ENCODE peak calls at places on chromosomes 4 and X, in seven cellular contexts. R is A549, E is HepG2, L is GM12878, J is IMR-90, O is H1, G is SK-N-SH. H is an unnamed sample.

GRCh38 chr4:180134116-180134866 is 2108.9 kb upstream of the TENM3 start:
- DNase-seq in R (no peak), E (no peak), L (no peak), J (no peak), O (no peak), G (no peak), H (no peak)

GRCh38 chrX:88991583-88992132 is 244.6 kb downstream of the CPXCR1 start:
- DNase-seq in R (no peak), E (no peak), L (no peak), J (no peak), O (no peak), G (no peak), H (no peak)

GRCh38 chr4:31365006-31365690 is 645.0 kb downstream of the PCDH7 start:
- DNase-seq in R (no peak), E (no peak), L (no peak), J (no peak), O (no peak), G (no peak), H (no peak)

GRCh38 chr4:12172198-12172970 is 743.7 kb upstream of the HS3ST1 start:
- DNase-seq in R (no peak), E (no peak), L (no peak), J (no peak), O (no peak), G (no peak), H (no peak)

GRCh38 chrX:35726176-35726575 is 72.0 kb upstream of the MAGEB16 start:
- DNase-seq in R (no peak), E (no peak), L (no peak), J (peak), O (no peak), G (no peak), H (no peak)

GRCh38 chrX:21723097-21723496 is 34.8 kb downstream of the SMPX start:
- DNase-seq in R (no peak), E (no peak), L (no peak), J (peak), O (no peak), G (no peak), H (no peak)

GRCh38 chr4:123362103-123362502 is 34.5 kb upstream of the SPRY1 start:
- DNase-seq in R (no peak), E (no peak), L (no peak), J (no peak), O (no peak), G (no peak), H (no peak)

GRCh38 chr4:37682701-37683401 is 3.3 kb downstream of the RELL1 start:
- DNase-seq in R (peak), E (peak), L (peak), J (no peak), O (no peak), G (no peak), H (no peak)

GRCh38 chrX:109635151-109635550 is 10.2 kb upstream of the KCNE5 start:
- DNase-seq in R (peak), E (no peak), L (no peak), J (peak), O (no peak), G (peak), H (peak)

GRCh38 chr4:89640620-89641366 is 196.2 kb downstream of the SNCA start:
- DNase-seq in R (peak), E (peak), L (no peak), J (peak), O (peak), G (peak), H (peak)

GRCh38 chr4:174136013-174136412 is 147.5 kb downstream of the FBXO8 start:
- DNase-seq in R (no peak), E (no peak), L (no peak), J (no peak), O (no peak), G (peak), H (no peak)

GRCh38 chrX:140040397-140040796 is 75.1 kb upstream of the CXorf66 start:
- DNase-seq in R (no peak), E (no peak), L (no peak), J (no peak), O (no peak), G (no peak), H (no peak)

GRCh38 chrX:40734956-40735317 is 405 bp downstream of the MED14 start:
- DNase-seq in R (peak), E (no peak), L (no peak), J (no peak), O (no peak), G (no peak), H (no peak)

GRCh38 chr4:86461849-86462248 is 102.0 kb upstream of the MAPK10 start:
- DNase-seq in R (no peak), E (no peak), L (no peak), J (no peak), O (no peak), G (no peak), H (no peak)

GRCh38 chrX:136130931-136131843 is 16.1 kb upstream of the FHL1 start:
- DNase-seq in R (peak), E (peak), L (no peak), J (peak), O (no peak), G (no peak), H (no peak)

GRCh38 chr4:185457136-185457535 is 14.4 kb downstream of the CCDC110 start:
- DNase-seq in R (no peak), E (no peak), L (no peak), J (no peak), O (no peak), G (no peak), H (no peak)

GRCh38 chr4:68360570-68360969 is 10.7 kb upstream of the YTHDC1 start:
- DNase-seq in R (no peak), E (no peak), L (no peak), J (no peak), O (no peak), G (no peak), H (no peak)

GRCh38 chrX:40109288-40110008 is 11.7 kb upstream of the BCOR start:
- DNase-seq in R (peak), E (peak), L (no peak), J (peak), O (no peak), G (peak), H (peak)

GRCh38 chr4:124997907-124998306 is 285.4 kb upstream of the ANKRD50 start:
- DNase-seq in R (no peak), E (no peak), L (no peak), J (no peak), O (no peak), G (no peak), H (no peak)

GRCh38 chr4:124167602-124168001 is 544.9 kb downstream of the ANKRD50 start:
- DNase-seq in R (no peak), E (no peak), L (no peak), J (no peak), O (no peak), G (no peak), H (no peak)

GRCh38 chr4:159312236-159312635 is 209.4 kb downstream of the RAPGEF2 start:
- DNase-seq in R (no peak), E (no peak), L (no peak), J (peak), O (no peak), G (no peak), H (no peak)

GRCh38 chr4:113339430-113339813 is 290.0 kb downstream of the ANK2 start:
- DNase-seq in R (no peak), E (no peak), L (no peak), J (no peak), O (no peak), G (no peak), H (no peak)

GRCh38 chr4:86582453-86582852 is 11.7 kb upstream of the PTPN13 start:
- DNase-seq in R (no peak), E (no peak), L (no peak), J (no peak), O (no peak), G (peak), H (no peak)

GRCh38 chr4:122604146-122604545 is 16.7 kb downstream of the IL21 start:
- DNase-seq in R (no peak), E (no peak), L (no peak), J (no peak), O (no peak), G (no peak), H (no peak)

GRCh38 chr4:145719752-145720624 is 40.0 kb downstream of the C4orf51 start:
- DNase-seq in R (no peak), E (no peak), L (peak), J (no peak), O (no peak), G (no peak), H (no peak)

GRCh38 chr4:137387924-137388323 is 144.4 kb downstream of the PCDH18 start:
- DNase-seq in R (no peak), E (no peak), L (no peak), J (peak), O (no peak), G (no peak), H (no peak)

GRCh38 chr4:157172011-157172410 is 48.5 kb upstream of the GRIA2 start:
- DNase-seq in R (no peak), E (no peak), L (no peak), J (peak), O (no peak), G (no peak), H (no peak)

GRCh38 chr4:128468485-128468989 is 180.9 kb upstream of the PGRMC2 start:
- DNase-seq in R (no peak), E (no peak), L (no peak), J (peak), O (no peak), G (peak), H (no peak)

GRCh38 chr4:153706519-153706918 is 22.4 kb downstream of the TLR2 start:
- DNase-seq in R (no peak), E (no peak), L (no peak), J (no peak), O (no peak), G (no peak), H (no peak)

GRCh38 chr4:43757147-43757546 is 691.5 kb downstream of the KCTD8 start:
- DNase-seq in R (no peak), E (no peak), L (no peak), J (no peak), O (peak), G (no peak), H (no peak)

GRCh38 chr4:101345271-101345595 is 2.1 kb downstream of the PPP3CA start:
- DNase-seq in R (no peak), E (no peak), L (no peak), J (peak), O (no peak), G (peak), H (no peak)

GRCh38 chrX:31353095-31353494 is 281.3 kb upstream of the FTHL17 start:
- DNase-seq in R (no peak), E (no peak), L (no peak), J (peak), O (no peak), G (no peak), H (no peak)

GRCh38 chr4:98661356-98662054 is 3.1 kb upstream of the TSPAN5 start:
- DNase-seq in R (no peak), E (no peak), L (no peak), J (peak), O (no peak), G (no peak), H (no peak)

DNA sequence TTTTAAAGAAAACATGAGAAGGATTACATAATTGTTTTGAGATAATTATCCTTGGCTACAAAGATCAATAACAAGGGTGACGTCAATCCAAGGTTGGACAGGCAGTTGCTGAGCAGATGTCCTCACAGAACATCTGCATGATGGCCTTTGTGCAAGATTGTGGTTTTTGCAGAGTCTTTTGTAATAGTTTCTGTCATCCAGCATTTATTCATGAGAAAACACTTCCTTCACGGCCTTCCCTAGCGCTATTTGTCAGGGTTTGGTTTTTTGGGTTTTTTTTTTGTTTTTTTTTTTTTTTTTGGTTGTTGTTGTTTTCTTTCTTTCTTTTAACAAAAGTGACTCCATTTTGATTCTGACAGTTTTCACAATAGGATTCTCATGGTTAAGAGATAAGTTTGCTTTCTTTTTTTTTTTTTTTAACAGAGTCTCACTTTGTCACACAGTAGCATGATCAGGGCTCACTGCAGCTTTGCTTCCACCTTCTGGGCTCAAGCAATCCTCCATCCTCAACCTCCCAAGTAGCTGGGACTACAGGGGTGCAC is 31.5 kb upstream of the ELF2 start:
- DNase-seq in R (no peak), E (peak), L (no peak), J (peak), O (no peak), G (no peak), H (peak)
- TF ChIP-seq RFX5 in R (no peak), E (no peak), L (no peak), J (no peak), O (no peak), G (no peak), H (no peak)

DNA sequence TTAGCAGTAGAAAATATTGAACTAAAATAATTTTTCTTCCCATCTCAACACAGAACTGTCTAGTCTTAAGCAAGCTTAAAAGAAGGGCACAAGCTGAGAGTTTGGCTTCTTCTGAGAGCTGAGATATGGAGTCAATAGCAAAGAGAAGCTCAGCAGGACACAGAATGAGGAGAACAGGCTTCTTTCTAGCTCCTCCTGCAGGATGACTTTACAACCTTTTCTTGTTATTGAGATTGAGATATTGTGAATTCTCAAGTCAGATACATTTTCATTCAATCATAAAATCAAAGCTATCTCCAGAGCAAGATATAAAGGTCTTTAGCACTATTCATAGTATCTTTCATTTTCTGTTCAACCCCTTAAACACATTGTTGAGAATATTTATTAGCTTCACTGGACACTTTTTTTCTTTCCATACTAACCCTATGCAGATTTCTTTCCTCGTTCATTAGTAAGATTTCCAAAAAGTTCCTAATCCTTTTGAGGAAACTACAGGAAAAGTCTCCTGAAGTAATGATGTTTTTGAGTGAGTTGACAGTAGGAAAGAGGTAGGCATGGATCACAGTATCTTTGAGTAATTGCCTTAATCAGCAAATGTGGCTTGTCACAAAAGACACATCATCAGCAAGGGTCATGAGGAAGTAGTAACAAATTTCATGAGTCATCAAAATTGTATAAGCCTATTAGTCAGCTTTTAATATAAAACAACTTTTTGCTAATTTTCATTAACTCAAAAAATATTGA is 17.8 kb upstream of the CXCL3 start:
- DNase-seq in R (peak), E (no peak), L (no peak), J (peak), O (no peak), G (no peak), H (peak)
- TF ChIP-seq RFX5 in R (no peak), E (no peak), L (no peak), J (no peak), O (no peak), G (no peak), H (no peak)

DNA sequence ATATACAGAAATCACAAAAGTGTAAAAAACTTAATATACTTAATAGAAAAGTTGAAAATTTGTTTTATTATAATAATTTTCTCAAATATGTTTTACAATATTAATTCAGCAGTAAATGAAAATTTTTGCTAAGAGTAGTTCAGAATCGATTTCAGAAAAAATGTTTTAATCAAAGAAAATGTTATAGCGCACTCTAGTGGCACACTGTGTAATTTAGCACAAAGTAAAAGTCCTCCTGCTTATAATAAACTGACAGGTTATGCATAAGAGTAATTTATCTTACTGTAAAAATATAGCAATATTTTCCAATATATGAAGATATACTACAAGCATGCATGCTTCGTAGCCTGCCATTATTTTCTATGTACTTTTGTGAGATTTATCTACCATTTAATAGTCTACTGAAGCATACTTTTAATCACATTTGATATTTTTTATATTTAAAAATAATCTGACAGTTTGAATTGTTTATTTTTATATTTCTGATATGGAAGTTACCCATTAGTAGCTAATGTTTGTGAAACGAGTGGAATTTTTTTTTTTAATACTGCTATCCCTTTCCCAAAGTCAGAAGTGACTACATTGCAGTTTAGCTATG is 217.9 kb upstream of the KLHL4 start:
- DNase-seq in R (no peak), E (peak), L (no peak), J (peak), O (no peak), G (no peak), H (peak)
- TF ChIP-seq RFX5 in R (no peak), E (no peak), L (no peak), J (no peak), O (no peak), G (no peak), H (no peak)

GRCh38 chr4:176902710-176903323 is 110.1 kb upstream of the VEGFC start:
- DNase-seq in R (no peak), E (no peak), L (peak), J (peak), O (no peak), G (no peak), H (no peak)
- TF ChIP-seq RFX5 in R (no peak), E (no peak), L (no peak), J (no peak), O (no peak), G (no peak), H (no peak)

H was measured in K562.